ENCODE peak calls at places on chromosome 1, in four cellular contexts. J, H, F and P are unnamed samples.

GRCh38 chr1:218983848-218984247 is 189.8 kb upstream of the LYPLAL1 start:
- DNase-seq in J (peak), H (peak), F (no peak), P (no peak)

GRCh38 chr1:26283871-26284596 is 4.1 kb downstream of the SH3BGRL3 start:
- DNase-seq in F (no peak), J (peak), H (no peak), P (no peak)

GRCh38 chr1:108119500-108119899 is 80.6 kb downstream of the SLC25A24 start:
- DNase-seq in F (no peak), J (no peak), H (no peak), P (no peak)

GRCh38 chr1:221606216-221606615 is 135.7 kb downstream of the DUSP10 start:
- DNase-seq in J (no peak), H (no peak), F (no peak), P (no peak)

GRCh38 chr1:227357229-227358078 is 39.2 kb upstream of the CDC42BPA start:
- DNase-seq in H (no peak), F (peak), J (peak), P (peak)

GRCh38 chr1:5519366-5520135 is 472.7 kb downstream of the NPHP4 start:
- DNase-seq in H (no peak), F (no peak), J (no peak), P (no peak)

GRCh38 chr1:50975436-50975835 is 5.4 kb downstream of the CDKN2C start:
- DNase-seq in J (no peak), F (no peak), H (peak), P (no peak)

GRCh38 chr1:17001760-17002523 is 9.8 kb downstream of the ATP13A2 start:
- DNase-seq in F (no peak), J (no peak), H (no peak), P (no peak)

GRCh38 chr1:207956976-207957375 is 46.1 kb upstream of the CD34 start:
- DNase-seq in H (no peak), J (no peak), F (no peak), P (no peak)

GRCh38 chr1:44645466-44646244 is 28.6 kb downstream of the TMEM53 start:
- DNase-seq in H (no peak), F (no peak), J (peak), P (no peak)